ENCODE peak calls at places on chromosomes 5 and 9, in six cellular contexts. M is mucosa of gallbladder; C is MM.1S; X is dermis microvascular lymphatic vessel endothelial cell; N is ecto neural progenitor cell; Q is CD8-positive, alpha-beta memory T cell. Z is an unnamed sample.

GRCh38 chr5:96567188-96567587 is 95.0 kb upstream of the CAST start:
- DNase-seq in C (no peak), X (peak), N (no peak), M (no peak), Q (no peak), Z (no peak)

GRCh38 chr5:11814373-11814772 is 89.9 kb downstream of the CTNND2 start:
- DNase-seq in N (no peak), M (no peak), Q (no peak), C (no peak), X (no peak), Z (no peak)

GRCh38 chr5:178407646-178408045 is 175.0 kb upstream of the PHYKPL start:
- DNase-seq in M (no peak), C (no peak), X (no peak), N (no peak), Q (no peak), Z (no peak)

GRCh38 chr5:83255268-83255667 is 177.9 kb downstream of the XRCC4 start:
- DNase-seq in M (no peak), Q (no peak), X (no peak), C (no peak), N (no peak), Z (no peak)

GRCh38 chr5:62562867-62563266 is 15.8 kb upstream of the LRRC70 start:
- DNase-seq in N (no peak), X (no peak), M (no peak), C (no peak), Q (no peak), Z (no peak)

GRCh38 chr5:66324357-66324756 is 180.3 kb downstream of the SREK1 start:
- DNase-seq in N (peak), X (no peak), Q (no peak), C (no peak), M (peak), Z (no peak)

GRCh38 chr9:107732781-107733529 is 243.4 kb upstream of the KLF4 start:
- DNase-seq in M (no peak), X (no peak), C (no peak), Q (no peak), N (no peak), Z (no peak)

GRCh38 chr9:110217656-110218099 is 9.7 kb upstream of the C9orf152 start:
- DNase-seq in N (no peak), Q (no peak), C (peak), M (no peak), X (peak), Z (peak)

GRCh38 chr5:150262502-150262901 is 27.1 kb downstream of the CAMK2A start:
- DNase-seq in Q (no peak), C (no peak), N (no peak), X (no peak), M (no peak), Z (no peak)

GRCh38 chr9:77747163-77747562 is 99.0 kb upstream of the GNA14 start:
- DNase-seq in X (no peak), M (no peak), N (no peak), C (no peak), Q (no peak), Z (no peak)

GRCh38 chr9:98980291-98980690 is 36.6 kb downstream of the COL15A1 start:
- DNase-seq in N (no peak), C (no peak), M (no peak), X (no peak), Q (no peak), Z (no peak)

GRCh38 chr5:25091917-25092316 is 447.1 kb upstream of the CDH10 start:
- DNase-seq in X (no peak), N (no peak), C (no peak), M (no peak), Q (no peak), Z (no peak)

GRCh38 chr9:75053869-75054268 is 25.8 kb upstream of the CARNMT1 start:
- DNase-seq in Q (no peak), M (no peak), X (no peak), C (peak), N (no peak), Z (no peak)

GRCh38 chr9:79565245-79565644 is 6.5 kb upstream of the TLE4 start:
- DNase-seq in N (no peak), X (no peak), M (no peak), Q (no peak), C (peak), Z (no peak)

GRCh38 chr5:176803027-176803942 is 7.1 kb upstream of the UNC5A start:
- DNase-seq in M (no peak), N (no peak), C (no peak), Q (no peak), X (no peak), Z (no peak)

Z was measured in central memory CD4-positive, alpha-beta T cell.